ENCODE peak calls at places on chromosomes 2 and 18, in four cellular contexts. L is stimulated activated CD4-positive, alpha-beta T cell treated with anti-CD3 and anti-CD28 coated beads, Interleukin-4, amount 100 ng/mL, for 24 hours; F is activated CD8-positive, alpha-beta memory T cell treated with anti-CD3 and anti-CD28 coated beads, Interleukin-2, amount 50 U/mL, for 48 hours; P is left lung. Q is an unnamed sample.

GRCh38 chr18:12062974-12063373 is 30.7 kb upstream of the ANKRD62 start:
- DNase-seq in F (no peak), L (no peak), P (no peak), Q (no peak)

GRCh38 chr2:74250189-74250631 is 51.8 kb downstream of the MTHFD2 start:
- DNase-seq in P (no peak), L (peak), F (peak), Q (peak)

GRCh38 chr2:100949377-100949776 is 52.7 kb upstream of the RPL31 start:
- DNase-seq in F (no peak), L (no peak), P (no peak), Q (no peak)

GRCh38 chr2:240553956-240554480 is 3.8 kb downstream of the ANKMY1 start:
- DNase-seq in P (no peak), F (no peak), L (no peak), Q (no peak)

GRCh38 chr2:101622210-101622609 is 75.3 kb upstream of the MAP4K4 start:
- DNase-seq in L (no peak), P (no peak), F (no peak), Q (no peak)

GRCh38 chr18:78784861-78785260 is 194.8 kb upstream of the SALL3 start:
- DNase-seq in P (peak), F (no peak), L (no peak), Q (no peak)

GRCh38 chr2:28582595-28582994 is 86.7 kb downstream of the PLB1 start:
- DNase-seq in F (no peak), L (no peak), P (no peak), Q (no peak)

GRCh38 chr2:240166761-240167587 is 26.5 kb upstream of the OTOS start:
- DNase-seq in F (no peak), P (peak), L (no peak), Q (no peak)

GRCh38 chr2:46984034-46984433 is 68.4 kb upstream of the MCFD2 start:
- DNase-seq in F (no peak), L (no peak), P (no peak), Q (no peak)

Q was measured in stimulated activated naive CD8-positive, alpha-beta T cell treated with anti-CD3 and anti-CD28 coated beads, Interleukin-15, Interleukin-2, amounts not matched to agents 100 U/mL and 50 U/mL, for 24 hours.